ENCODE peak calls at places on chromosomes 11 and 22, in five cellular contexts. S, H, U, V and D are unnamed samples.

GRCh38 chr11:56885182-56885581 is 103.5 kb upstream of the OR5AK2 start:
- DNase-seq in S (no peak), H (no peak), U (no peak), V (no peak), D (no peak)

GRCh38 chr22:48369789-48370507 is 1457.7 kb downstream of the BRD1 start:
- DNase-seq in S (no peak), H (no peak), U (no peak), V (no peak), D (no peak)

GRCh38 chr11:75697906-75698563 is 19.6 kb upstream of the MOGAT2 start:
- DNase-seq in S (no peak), H (no peak), U (no peak), V (no peak), D (no peak)

GRCh38 chr11:94731921-94732601 is 36.1 kb upstream of the AMOTL1 start:
- DNase-seq in S (no peak), H (no peak), U (peak; percentile 87), V (peak; percentile 75), D (no peak)

GRCh38 chr22:12601870-12602779 is 2925.9 kb upstream of the OR11H1 start:
- DNase-seq in S (peak; percentile 88), H (no peak), U (no peak), V (no peak), D (no peak)

GRCh38 chr22:37351268-37351667 is 69.0 kb downstream of the CYTH4 start:
- DNase-seq in S (peak; percentile 68), H (no peak), U (no peak), V (no peak), D (no peak)

GRCh38 chr11:61162092-61162935 is 1.1 kb upstream of the VPS37C start:
- DNase-seq in S (peak; percentile 62), H (no peak), U (no peak), V (no peak), D (no peak)

GRCh38 chr11:75420224-75421034 is 12.6 kb downstream of the KLHL35 start:
- DNase-seq in S (no peak), H (no peak), U (no peak), V (no peak), D (no peak)

GRCh38 chr22:27801197-27801615 is 350 bp downstream of the MN1 start:
- DNase-seq in S (no peak), H (no peak), U (no peak), V (no peak), D (no peak)

GRCh38 chr11:118908931-118909618 is 16.7 kb downstream of the BCL9L start:
- DNase-seq in S (no peak), H (no peak), U (peak; percentile 87), V (peak; percentile 76), D (no peak)

GRCh38 chr22:17596226-17596625 is 32.3 kb downstream of the ATP6V1E1 start:
- DNase-seq in S (no peak), H (no peak), U (no peak), V (no peak), D (no peak)

GRCh38 chr22:23868580-23868979 is 10.9 kb downstream of the SLC2A11 start:
- DNase-seq in S (no peak), H (no peak), U (no peak), V (no peak), D (no peak)